ENCODE peak calls at places on chromosomes 6 and 20, in eight cellular contexts. One of them, this sample, is unnamed.

GRCh38 chr6:15248451-15249370 is 2.8 kb downstream of the JARID2 start:
- DNase-seq in NCI-H774: peak
- DNase-seq in testis: peak
- DNase-seq in mucosa of descending colon: peak
- DNase-seq in nephron progenitor cell: peak
- DNase-seq in LoVo: peak
- DNase-seq in H7: peak
- DNase-seq in CD4-positive, CD25-positive, alpha-beta regulatory T cell: peak
- DNase-seq in this sample: peak

GRCh38 chr6:97668716-97669115 is 385.7 kb upstream of the MMS22L start:
- DNase-seq in LoVo: no peak
- DNase-seq in CD4-positive, CD25-positive, alpha-beta regulatory T cell: no peak
- DNase-seq in NCI-H774: no peak
- DNase-seq in testis: no peak
- DNase-seq in mucosa of descending colon: no peak
- DNase-seq in nephron progenitor cell: peak
- DNase-seq in H7: no peak
- DNase-seq in this sample: no peak

GRCh38 chr6:84774174-84775158 is 10.1 kb upstream of the TBX18 start:
- DNase-seq in LoVo: no peak
- DNase-seq in mucosa of descending colon: peak
- DNase-seq in testis: peak
- DNase-seq in CD4-positive, CD25-positive, alpha-beta regulatory T cell: no peak
- DNase-seq in NCI-H774: no peak
- DNase-seq in H7: peak
- DNase-seq in nephron progenitor cell: peak
- DNase-seq in this sample: no peak

GRCh38 chr6:134425521-134426316 is 107.8 kb upstream of the SGK1 start:
- DNase-seq in testis: no peak
- DNase-seq in CD4-positive, CD25-positive, alpha-beta regulatory T cell: no peak
- DNase-seq in nephron progenitor cell: no peak
- DNase-seq in mucosa of descending colon: no peak
- DNase-seq in NCI-H774: no peak
- DNase-seq in H7: no peak
- DNase-seq in LoVo: no peak
- DNase-seq in this sample: no peak

GRCh38 chr20:50149481-50150254 is 3.9 kb downstream of the PEDS1 start:
- DNase-seq in NCI-H774: no peak
- DNase-seq in mucosa of descending colon: no peak
- DNase-seq in H7: no peak
- DNase-seq in CD4-positive, CD25-positive, alpha-beta regulatory T cell: no peak
- DNase-seq in LoVo: no peak
- DNase-seq in testis: no peak
- DNase-seq in nephron progenitor cell: no peak
- DNase-seq in this sample: no peak

GRCh38 chr20:14664101-14664500 is 326.7 kb upstream of the FLRT3 start:
- DNase-seq in NCI-H774: no peak
- DNase-seq in nephron progenitor cell: no peak
- DNase-seq in H7: no peak
- DNase-seq in testis: no peak
- DNase-seq in CD4-positive, CD25-positive, alpha-beta regulatory T cell: no peak
- DNase-seq in mucosa of descending colon: no peak
- DNase-seq in LoVo: no peak
- DNase-seq in this sample: no peak

GRCh38 chr20:17442588-17442987 is 88.6 kb downstream of the BFSP1 start:
- DNase-seq in CD4-positive, CD25-positive, alpha-beta regulatory T cell: no peak
- DNase-seq in nephron progenitor cell: no peak
- DNase-seq in NCI-H774: no peak
- DNase-seq in mucosa of descending colon: no peak
- DNase-seq in LoVo: no peak
- DNase-seq in H7: peak
- DNase-seq in testis: no peak
- DNase-seq in this sample: no peak

GRCh38 chr6:9028086-9028485 is 592.7 kb upstream of the SLC35B3 start:
- DNase-seq in nephron progenitor cell: no peak
- DNase-seq in LoVo: no peak
- DNase-seq in testis: no peak
- DNase-seq in mucosa of descending colon: no peak
- DNase-seq in NCI-H774: no peak
- DNase-seq in H7: no peak
- DNase-seq in CD4-positive, CD25-positive, alpha-beta regulatory T cell: no peak
- DNase-seq in this sample: no peak

GRCh38 chr6:81371929-81372328 is 380.6 kb downstream of the TENT5A start:
- DNase-seq in NCI-H774: no peak
- DNase-seq in LoVo: no peak
- DNase-seq in H7: no peak
- DNase-seq in nephron progenitor cell: no peak
- DNase-seq in testis: no peak
- DNase-seq in CD4-positive, CD25-positive, alpha-beta regulatory T cell: no peak
- DNase-seq in mucosa of descending colon: no peak
- DNase-seq in this sample: no peak

GRCh38 chr20:63325021-63325471 is 32.1 kb downstream of the COL20A1 start:
- DNase-seq in NCI-H774: no peak
- DNase-seq in LoVo: no peak
- DNase-seq in H7: no peak
- DNase-seq in testis: no peak
- DNase-seq in mucosa of descending colon: no peak
- DNase-seq in nephron progenitor cell: no peak
- DNase-seq in CD4-positive, CD25-positive, alpha-beta regulatory T cell: no peak
- DNase-seq in this sample: no peak

GRCh38 chr6:11744753-11745152 is 33.9 kb downstream of the ADTRP start:
- DNase-seq in mucosa of descending colon: no peak
- DNase-seq in LoVo: no peak
- DNase-seq in H7: no peak
- DNase-seq in CD4-positive, CD25-positive, alpha-beta regulatory T cell: no peak
- DNase-seq in testis: peak
- DNase-seq in nephron progenitor cell: no peak
- DNase-seq in NCI-H774: no peak
- DNase-seq in this sample: no peak

GRCh38 chr6:100488231-100488630 is 23.5 kb upstream of the SIM1 start:
- DNase-seq in NCI-H774: no peak
- DNase-seq in mucosa of descending colon: no peak
- DNase-seq in CD4-positive, CD25-positive, alpha-beta regulatory T cell: no peak
- DNase-seq in nephron progenitor cell: no peak
- DNase-seq in LoVo: no peak
- DNase-seq in testis: no peak
- DNase-seq in H7: no peak
- DNase-seq in this sample: no peak

GRCh38 chr20:50373674-50374286 is 136.4 kb upstream of the PTPN1 start:
- DNase-seq in nephron progenitor cell: no peak
- DNase-seq in H7: no peak
- DNase-seq in LoVo: peak
- DNase-seq in NCI-H774: no peak
- DNase-seq in CD4-positive, CD25-positive, alpha-beta regulatory T cell: no peak
- DNase-seq in testis: no peak
- DNase-seq in mucosa of descending colon: no peak
- DNase-seq in this sample: no peak

GRCh38 chr20:46398963-46399362 is 7.5 kb downstream of the ELMO2 start:
- DNase-seq in NCI-H774: no peak
- DNase-seq in CD4-positive, CD25-positive, alpha-beta regulatory T cell: no peak
- DNase-seq in LoVo: no peak
- DNase-seq in nephron progenitor cell: no peak
- DNase-seq in testis: no peak
- DNase-seq in mucosa of descending colon: no peak
- DNase-seq in H7: no peak
- DNase-seq in this sample: no peak

GRCh38 chr6:41214559-41215238 is 13.4 kb upstream of the TREML4 start:
- DNase-seq in mucosa of descending colon: no peak
- DNase-seq in testis: no peak
- DNase-seq in H7: no peak
- DNase-seq in nephron progenitor cell: no peak
- DNase-seq in CD4-positive, CD25-positive, alpha-beta regulatory T cell: no peak
- DNase-seq in NCI-H774: no peak
- DNase-seq in LoVo: peak
- DNase-seq in this sample: no peak

GRCh38 chr20:60900581-60900980 is 351.5 kb upstream of the CDH4 start:
- DNase-seq in H7: no peak
- DNase-seq in NCI-H774: no peak
- DNase-seq in nephron progenitor cell: no peak
- DNase-seq in LoVo: no peak
- DNase-seq in testis: no peak
- DNase-seq in mucosa of descending colon: no peak
- DNase-seq in CD4-positive, CD25-positive, alpha-beta regulatory T cell: no peak
- DNase-seq in this sample: no peak

GRCh38 chr6:149053848-149054558 is 263.5 kb upstream of the TAB2 start:
- DNase-seq in nephron progenitor cell: no peak
- DNase-seq in CD4-positive, CD25-positive, alpha-beta regulatory T cell: no peak
- DNase-seq in H7: no peak
- DNase-seq in mucosa of descending colon: no peak
- DNase-seq in NCI-H774: no peak
- DNase-seq in testis: no peak
- DNase-seq in LoVo: no peak
- DNase-seq in this sample: no peak

GRCh38 chr6:127289934-127290333 is 23.3 kb downstream of the RNF146 start:
- DNase-seq in H7: no peak
- DNase-seq in NCI-H774: peak
- DNase-seq in nephron progenitor cell: no peak
- DNase-seq in LoVo: no peak
- DNase-seq in testis: no peak
- DNase-seq in CD4-positive, CD25-positive, alpha-beta regulatory T cell: no peak
- DNase-seq in mucosa of descending colon: no peak
- DNase-seq in this sample: no peak

GRCh38 chr20:19973920-19974620 is 43.1 kb upstream of the NAA20 start:
- DNase-seq in H7: no peak
- DNase-seq in mucosa of descending colon: no peak
- DNase-seq in CD4-positive, CD25-positive, alpha-beta regulatory T cell: no peak
- DNase-seq in nephron progenitor cell: no peak
- DNase-seq in LoVo: peak
- DNase-seq in testis: peak
- DNase-seq in NCI-H774: no peak
- DNase-seq in this sample: no peak

GRCh38 chr6:107386340-107386739 is 73.0 kb downstream of the PDSS2 start:
- DNase-seq in NCI-H774: no peak
- DNase-seq in nephron progenitor cell: no peak
- DNase-seq in testis: no peak
- DNase-seq in CD4-positive, CD25-positive, alpha-beta regulatory T cell: no peak
- DNase-seq in LoVo: peak
- DNase-seq in H7: no peak
- DNase-seq in mucosa of descending colon: no peak
- DNase-seq in this sample: no peak

GRCh38 chr6:170453586-170454511 is 99.3 kb downstream of the PSMB1 start:
- DNase-seq in testis: peak
- DNase-seq in nephron progenitor cell: peak
- DNase-seq in H7: peak
- DNase-seq in CD4-positive, CD25-positive, alpha-beta regulatory T cell: no peak
- DNase-seq in NCI-H774: no peak
- DNase-seq in mucosa of descending colon: no peak
- DNase-seq in LoVo: no peak
- DNase-seq in this sample: no peak

GRCh38 chr6:19836799-19837510 is at the start of gene ID4:
- DNase-seq in NCI-H774: peak
- DNase-seq in testis: peak
- DNase-seq in H7: peak
- DNase-seq in nephron progenitor cell: peak
- DNase-seq in LoVo: no peak
- DNase-seq in mucosa of descending colon: peak
- DNase-seq in CD4-positive, CD25-positive, alpha-beta regulatory T cell: no peak
- DNase-seq in this sample: no peak

GRCh38 chr20:62159052-62159451 is 15.5 kb downstream of the SS18L1 start:
- DNase-seq in mucosa of descending colon: no peak
- DNase-seq in NCI-H774: no peak
- DNase-seq in nephron progenitor cell: no peak
- DNase-seq in LoVo: no peak
- DNase-seq in testis: no peak
- DNase-seq in H7: peak
- DNase-seq in CD4-positive, CD25-positive, alpha-beta regulatory T cell: no peak
- DNase-seq in this sample: no peak

GRCh38 chr20:11537032-11537431 is 380.7 kb upstream of the BTBD3 start:
- DNase-seq in NCI-H774: no peak
- DNase-seq in CD4-positive, CD25-positive, alpha-beta regulatory T cell: no peak
- DNase-seq in nephron progenitor cell: no peak
- DNase-seq in H7: peak
- DNase-seq in testis: no peak
- DNase-seq in LoVo: no peak
- DNase-seq in mucosa of descending colon: no peak
- DNase-seq in this sample: no peak

GRCh38 chr6:148620579-148621298 is 126.1 kb upstream of the UST start:
- DNase-seq in H7: no peak
- DNase-seq in LoVo: no peak
- DNase-seq in NCI-H774: no peak
- DNase-seq in mucosa of descending colon: no peak
- DNase-seq in nephron progenitor cell: no peak
- DNase-seq in testis: no peak
- DNase-seq in CD4-positive, CD25-positive, alpha-beta regulatory T cell: no peak
- DNase-seq in this sample: no peak

GRCh38 chr6:2363211-2363610 is 117.8 kb upstream of the GMDS start:
- DNase-seq in NCI-H774: no peak
- DNase-seq in testis: no peak
- DNase-seq in mucosa of descending colon: no peak
- DNase-seq in LoVo: no peak
- DNase-seq in H7: no peak
- DNase-seq in nephron progenitor cell: no peak
- DNase-seq in CD4-positive, CD25-positive, alpha-beta regulatory T cell: no peak
- DNase-seq in this sample: no peak

GRCh38 chr6:73452107-73452461 is at the start of gene CGAS:
- DNase-seq in nephron progenitor cell: no peak
- DNase-seq in testis: peak
- DNase-seq in NCI-H774: peak
- DNase-seq in CD4-positive, CD25-positive, alpha-beta regulatory T cell: peak
- DNase-seq in LoVo: peak
- DNase-seq in H7: no peak
- DNase-seq in mucosa of descending colon: peak
- DNase-seq in this sample: no peak

GRCh38 chr6:28884423-28885148 is 39.2 kb downstream of the TRIM27 start:
- DNase-seq in CD4-positive, CD25-positive, alpha-beta regulatory T cell: peak
- DNase-seq in H7: no peak
- DNase-seq in testis: peak
- DNase-seq in NCI-H774: no peak
- DNase-seq in mucosa of descending colon: no peak
- DNase-seq in nephron progenitor cell: no peak
- DNase-seq in LoVo: no peak
- DNase-seq in this sample: no peak

GRCh38 chr6:106446983-106447382 is 86.5 kb downstream of the CRYBG1 start:
- DNase-seq in testis: no peak
- DNase-seq in nephron progenitor cell: no peak
- DNase-seq in LoVo: peak
- DNase-seq in H7: no peak
- DNase-seq in mucosa of descending colon: no peak
- DNase-seq in CD4-positive, CD25-positive, alpha-beta regulatory T cell: no peak
- DNase-seq in NCI-H774: peak
- DNase-seq in this sample: peak

GRCh38 chr6:12160350-12160749 is 129.8 kb upstream of the EDN1 start:
- DNase-seq in LoVo: no peak
- DNase-seq in mucosa of descending colon: no peak
- DNase-seq in H7: no peak
- DNase-seq in testis: no peak
- DNase-seq in nephron progenitor cell: no peak
- DNase-seq in NCI-H774: no peak
- DNase-seq in CD4-positive, CD25-positive, alpha-beta regulatory T cell: no peak
- DNase-seq in this sample: no peak

GRCh38 chr6:27472182-27472616 is 706 bp downstream of the ZNF184 start:
- DNase-seq in H7: peak
- DNase-seq in CD4-positive, CD25-positive, alpha-beta regulatory T cell: peak
- DNase-seq in testis: peak
- DNase-seq in nephron progenitor cell: peak
- DNase-seq in LoVo: peak
- DNase-seq in mucosa of descending colon: no peak
- DNase-seq in NCI-H774: peak
- DNase-seq in this sample: peak

GRCh38 chr6:137020771-137021170 is 24.0 kb downstream of the IL20RA start:
- DNase-seq in CD4-positive, CD25-positive, alpha-beta regulatory T cell: no peak
- DNase-seq in NCI-H774: no peak
- DNase-seq in nephron progenitor cell: no peak
- DNase-seq in mucosa of descending colon: no peak
- DNase-seq in H7: no peak
- DNase-seq in testis: no peak
- DNase-seq in LoVo: no peak
- DNase-seq in this sample: no peak

GRCh38 chr20:47818996-47819609 is 33.8 kb upstream of the SULF2 start:
- DNase-seq in NCI-H774: no peak
- DNase-seq in CD4-positive, CD25-positive, alpha-beta regulatory T cell: no peak
- DNase-seq in mucosa of descending colon: no peak
- DNase-seq in H7: peak
- DNase-seq in testis: no peak
- DNase-seq in nephron progenitor cell: no peak
- DNase-seq in LoVo: no peak
- DNase-seq in this sample: no peak

GRCh38 chr6:148739822-148740128 is 7.1 kb upstream of the UST start:
- DNase-seq in CD4-positive, CD25-positive, alpha-beta regulatory T cell: no peak
- DNase-seq in testis: no peak
- DNase-seq in mucosa of descending colon: no peak
- DNase-seq in nephron progenitor cell: no peak
- DNase-seq in NCI-H774: no peak
- DNase-seq in H7: no peak
- DNase-seq in LoVo: no peak
- DNase-seq in this sample: no peak